ENCODE peak calls at places on chromosome 2, in four cellular contexts. M, B, E and S are unnamed samples.

GRCh38 chr2:120239488-120240287 is 13.0 kb upstream of the RALB start:
- DNase-seq in E (no peak), B (no peak), M (peak), S (peak)

GRCh38 chr2:239289545-239289944 is 111.3 kb downstream of the HDAC4 start:
- DNase-seq in B (no peak), E (no peak), M (no peak), S (no peak)

GRCh38 chr2:180495606-180496005 is 484.8 kb upstream of the UBE2E3 start:
- DNase-seq in M (peak), E (no peak), B (no peak), S (peak)

GRCh38 chr2:100289020-100289419 is 33.3 kb downstream of the LONRF2 start:
- DNase-seq in M (peak), B (no peak), E (no peak), S (no peak)

GRCh38 chr2:213089438-213089837 is 62.0 kb downstream of the IKZF2 start:
- DNase-seq in E (no peak), B (no peak), M (no peak), S (peak)

GRCh38 chr2:1744446-1745170 is at the start of gene PXDN:
- DNase-seq in B (no peak), E (peak), M (peak), S (peak)

GRCh38 chr2:62475172-62476011 is 30.6 kb downstream of the TMEM17 start:
- DNase-seq in M (no peak), E (peak), B (no peak), S (no peak)

GRCh38 chr2:174688079-174688478 is 76.2 kb downstream of the CHRNA1 start:
- DNase-seq in M (peak), E (no peak), B (no peak), S (peak)

GRCh38 chr2:195029804-195030654 is 627.0 kb upstream of the SLC39A10 start:
- DNase-seq in M (peak), E (no peak), B (no peak), S (no peak)

GRCh38 chr2:235432741-235433520 is 60.9 kb upstream of the AGAP1 start:
- DNase-seq in M (no peak), B (no peak), E (no peak), S (no peak)

GRCh38 chr2:53630001-53630606 is 137.5 kb upstream of the CHAC2 start:
- DNase-seq in M (no peak), E (no peak), B (no peak), S (peak)

GRCh38 chr2:96860065-96861029 is 2.5 kb upstream of the ANKRD39 start:
- DNase-seq in E (peak), B (no peak), M (no peak), S (no peak)

GRCh38 chr2:42493885-42494433 is at the start of gene KCNG3:
- DNase-seq in B (peak), M (peak), E (peak), S (no peak)